ENCODE peak calls at places on chromosomes 4 and X, in ten cellular contexts. One of them, this sample, is unnamed.

GRCh38 chr4:140344111-140344510 is 29.3 kb upstream of the SCOC start:
- DNase-seq in HCEC 1CT: no peak
- DNase-seq in RWPE2: no peak
- DNase-seq in uterus: no peak
- DNase-seq in mesenteric fat pad: no peak
- DNase-seq in activated CD4-positive, alpha-beta T cell treated with anti-CD3 and anti-CD28 coated beads, Interleukin-2, amount 50 U/mL, for 24 hours: no peak
- DNase-seq in GDM1: no peak
- DNase-seq in substantia nigra: no peak
- DNase-seq in PC-3: no peak
- DNase-seq in stimulated activated CD4-positive, alpha-beta T cell treated with anti-CD3 and anti-CD28 coated beads, Interleukin-1b, Interleukin-23, amount 100 ng/mL, for 24 hours: no peak
- DNase-seq in this sample: peak; percentile 22

GRCh38 chr4:6992728-6993655 is 50.2 kb upstream of the TADA2B start:
- DNase-seq in HCEC 1CT: no peak
- DNase-seq in RWPE2: no peak
- DNase-seq in uterus: no peak
- DNase-seq in mesenteric fat pad: no peak
- DNase-seq in activated CD4-positive, alpha-beta T cell treated with anti-CD3 and anti-CD28 coated beads, Interleukin-2, amount 50 U/mL, for 24 hours: no peak
- DNase-seq in GDM1: no peak
- DNase-seq in substantia nigra: no peak
- DNase-seq in PC-3: peak; percentile 38
- DNase-seq in stimulated activated CD4-positive, alpha-beta T cell treated with anti-CD3 and anti-CD28 coated beads, Interleukin-1b, Interleukin-23, amount 100 ng/mL, for 24 hours: no peak
- DNase-seq in this sample: peak; percentile 24

GRCh38 chrX:42988700-42989099 is 210.7 kb upstream of the PPP1R2C start:
- DNase-seq in HCEC 1CT: no peak
- DNase-seq in RWPE2: no peak
- DNase-seq in uterus: no peak
- DNase-seq in mesenteric fat pad: no peak
- DNase-seq in activated CD4-positive, alpha-beta T cell treated with anti-CD3 and anti-CD28 coated beads, Interleukin-2, amount 50 U/mL, for 24 hours: no peak
- DNase-seq in GDM1: no peak
- DNase-seq in substantia nigra: no peak
- DNase-seq in PC-3: no peak
- DNase-seq in stimulated activated CD4-positive, alpha-beta T cell treated with anti-CD3 and anti-CD28 coated beads, Interleukin-1b, Interleukin-23, amount 100 ng/mL, for 24 hours: no peak
- DNase-seq in this sample: no peak

GRCh38 chr4:39235021-39235420 is 52.7 kb downstream of the WDR19 start:
- DNase-seq in HCEC 1CT: no peak
- DNase-seq in RWPE2: no peak
- DNase-seq in uterus: no peak
- DNase-seq in mesenteric fat pad: no peak
- DNase-seq in activated CD4-positive, alpha-beta T cell treated with anti-CD3 and anti-CD28 coated beads, Interleukin-2, amount 50 U/mL, for 24 hours: no peak
- DNase-seq in GDM1: no peak
- DNase-seq in substantia nigra: no peak
- DNase-seq in PC-3: no peak
- DNase-seq in stimulated activated CD4-positive, alpha-beta T cell treated with anti-CD3 and anti-CD28 coated beads, Interleukin-1b, Interleukin-23, amount 100 ng/mL, for 24 hours: no peak
- DNase-seq in this sample: no peak

GRCh38 chr4:181271241-181271640 is 972.0 kb upstream of the TENM3 start:
- DNase-seq in HCEC 1CT: no peak
- DNase-seq in RWPE2: no peak
- DNase-seq in uterus: no peak
- DNase-seq in mesenteric fat pad: no peak
- DNase-seq in activated CD4-positive, alpha-beta T cell treated with anti-CD3 and anti-CD28 coated beads, Interleukin-2, amount 50 U/mL, for 24 hours: no peak
- DNase-seq in GDM1: no peak
- DNase-seq in substantia nigra: no peak
- DNase-seq in PC-3: no peak
- DNase-seq in stimulated activated CD4-positive, alpha-beta T cell treated with anti-CD3 and anti-CD28 coated beads, Interleukin-1b, Interleukin-23, amount 100 ng/mL, for 24 hours: no peak
- DNase-seq in this sample: no peak

GRCh38 chr4:102343964-102344519 is 1.2 kb downstream of the SLC39A8 start:
- DNase-seq in HCEC 1CT: no peak
- DNase-seq in RWPE2: no peak
- DNase-seq in uterus: no peak
- DNase-seq in mesenteric fat pad: no peak
- DNase-seq in activated CD4-positive, alpha-beta T cell treated with anti-CD3 and anti-CD28 coated beads, Interleukin-2, amount 50 U/mL, for 24 hours: peak; percentile 45
- DNase-seq in GDM1: no peak
- DNase-seq in substantia nigra: no peak
- DNase-seq in PC-3: peak; percentile 47
- DNase-seq in stimulated activated CD4-positive, alpha-beta T cell treated with anti-CD3 and anti-CD28 coated beads, Interleukin-1b, Interleukin-23, amount 100 ng/mL, for 24 hours: peak; percentile 57
- DNase-seq in this sample: no peak

GRCh38 chrX:97672608-97673007 is 788.9 kb downstream of the RPA4 start:
- DNase-seq in HCEC 1CT: no peak
- DNase-seq in RWPE2: no peak
- DNase-seq in uterus: no peak
- DNase-seq in mesenteric fat pad: no peak
- DNase-seq in activated CD4-positive, alpha-beta T cell treated with anti-CD3 and anti-CD28 coated beads, Interleukin-2, amount 50 U/mL, for 24 hours: no peak
- DNase-seq in GDM1: no peak
- DNase-seq in substantia nigra: no peak
- DNase-seq in PC-3: no peak
- DNase-seq in stimulated activated CD4-positive, alpha-beta T cell treated with anti-CD3 and anti-CD28 coated beads, Interleukin-1b, Interleukin-23, amount 100 ng/mL, for 24 hours: no peak
- DNase-seq in this sample: no peak

GRCh38 chr4:24892778-24893177 is 20.1 kb downstream of the CCDC149 start:
- DNase-seq in HCEC 1CT: no peak
- DNase-seq in RWPE2: no peak
- DNase-seq in uterus: no peak
- DNase-seq in mesenteric fat pad: no peak
- DNase-seq in activated CD4-positive, alpha-beta T cell treated with anti-CD3 and anti-CD28 coated beads, Interleukin-2, amount 50 U/mL, for 24 hours: no peak
- DNase-seq in GDM1: no peak
- DNase-seq in substantia nigra: no peak
- DNase-seq in PC-3: no peak
- DNase-seq in stimulated activated CD4-positive, alpha-beta T cell treated with anti-CD3 and anti-CD28 coated beads, Interleukin-1b, Interleukin-23, amount 100 ng/mL, for 24 hours: no peak
- DNase-seq in this sample: no peak

GRCh38 chr4:119050501-119051090 is 85.0 kb upstream of the MYOZ2 start:
- DNase-seq in HCEC 1CT: no peak
- DNase-seq in RWPE2: no peak
- DNase-seq in uterus: no peak
- DNase-seq in mesenteric fat pad: no peak
- DNase-seq in activated CD4-positive, alpha-beta T cell treated with anti-CD3 and anti-CD28 coated beads, Interleukin-2, amount 50 U/mL, for 24 hours: no peak
- DNase-seq in GDM1: no peak
- DNase-seq in substantia nigra: no peak
- DNase-seq in PC-3: peak; percentile 22
- DNase-seq in stimulated activated CD4-positive, alpha-beta T cell treated with anti-CD3 and anti-CD28 coated beads, Interleukin-1b, Interleukin-23, amount 100 ng/mL, for 24 hours: no peak
- DNase-seq in this sample: no peak

GRCh38 chrX:71871367-71871766 is 39.3 kb upstream of the NHSL2 start:
- DNase-seq in HCEC 1CT: no peak
- DNase-seq in RWPE2: no peak
- DNase-seq in uterus: no peak
- DNase-seq in mesenteric fat pad: no peak
- DNase-seq in activated CD4-positive, alpha-beta T cell treated with anti-CD3 and anti-CD28 coated beads, Interleukin-2, amount 50 U/mL, for 24 hours: no peak
- DNase-seq in GDM1: no peak
- DNase-seq in substantia nigra: no peak
- DNase-seq in PC-3: peak; percentile 32
- DNase-seq in stimulated activated CD4-positive, alpha-beta T cell treated with anti-CD3 and anti-CD28 coated beads, Interleukin-1b, Interleukin-23, amount 100 ng/mL, for 24 hours: no peak
- DNase-seq in this sample: no peak